ENCODE peak calls at places on chromosomes 1 and 21, in six cellular contexts. C is caudate nucleus; F is CD8-positive, alpha-beta memory T cell; R is GM10248; P is activated gamma-delta T cell treated with Interleukin-2 at 50 U/mL for 16 hours; T is ascending aorta. H is an unnamed sample.
A peak's percentile ranks its signal among the peaks of the same experiment; 100 is the strongest.

GRCh38 chr21:35426897-35427296 is 377.8 kb upstream of the RUNX1 start:
- DNase-seq in T (no peak), R (no peak), C (no peak), P (no peak), F (no peak), H (no peak)

GRCh38 chr1:2321258-2321657 is 70.1 kb downstream of the MORN1 start:
- DNase-seq in P (no peak), C (no peak), R (no peak), T (no peak), F (no peak), H (no peak)

GRCh38 chr21:34890724-34891609 is 158.1 kb downstream of the RUNX1 start:
- DNase-seq in C (no peak), P (no peak), F (no peak), R (no peak), T (no peak), H (no peak)

GRCh38 chr1:56771717-56772116 is 47.5 kb downstream of the FYB2 start:
- DNase-seq in C (no peak), R (no peak), F (no peak), P (no peak), T (no peak), H (no peak)

GRCh38 chr1:151832318-151832984 is 849 bp upstream of the RORC start:
- DNase-seq in T (no peak), F (no peak), R (no peak), C (no peak), P (no peak), H (peak; percentile 90)

GRCh38 chr1:34320081-34320480 is 143.4 kb downstream of the C1orf94 start:
- DNase-seq in C (no peak), R (no peak), T (no peak), P (no peak), F (no peak), H (no peak)

GRCh38 chr1:15848143-15848928 is 829 bp downstream of the SPEN start:
- DNase-seq in T (no peak), C (no peak), P (peak; percentile 40), R (no peak), F (peak; percentile 29), H (peak; percentile 15)

GRCh38 chr1:236568285-236568894 is 35.9 kb downstream of the HEATR1 start:
- DNase-seq in T (no peak), C (no peak), P (no peak), R (no peak), F (no peak), H (no peak)

GRCh38 chr1:7549693-7550161 is 221.4 kb upstream of the VAMP3 start:
- DNase-seq in R (no peak), C (no peak), F (no peak), T (no peak), P (no peak), H (no peak)

GRCh38 chr1:234047113-234047512 is 142.6 kb downstream of the SLC35F3 start:
- DNase-seq in F (no peak), T (no peak), C (no peak), P (no peak), R (no peak), H (no peak)

GRCh38 chr1:214317300-214317699 is 36.3 kb downstream of the SMYD2 start:
- DNase-seq in T (no peak), F (no peak), C (no peak), R (no peak), P (no peak), H (no peak)

GRCh38 chr1:106924360-106924759 is 132.1 kb upstream of the PRMT6 start:
- DNase-seq in P (no peak), C (no peak), T (no peak), R (no peak), F (no peak), H (no peak)

GRCh38 chr1:210372931-210373627 is 44.4 kb downstream of the HHAT start:
- DNase-seq in F (no peak), T (no peak), C (peak; percentile 12), P (no peak), R (no peak), H (no peak)

GRCh38 chr1:77407738-77408375 is 126.0 kb downstream of the AK5 start:
- DNase-seq in P (no peak), T (no peak), R (no peak), C (no peak), F (no peak), H (no peak)

GRCh38 chr1:185719021-185719420 is 15.2 kb upstream of the HMCN1 start:
- DNase-seq in T (no peak), F (no peak), C (no peak), R (no peak), P (no peak), H (no peak)

GRCh38 chr1:53545663-53546408 is 86.6 kb downstream of the DMRTB1 start:
- DNase-seq in R (no peak), F (no peak), T (peak; percentile 2), C (no peak), P (no peak), H (no peak)

GRCh38 chr1:208100906-208101305 is 143.3 kb downstream of the PLXNA2 start:
- DNase-seq in T (no peak), F (no peak), P (no peak), R (no peak), C (no peak), H (no peak)

GRCh38 chr1:6507461-6507911 is 16.0 kb upstream of the PLEKHG5 start:
- DNase-seq in C (no peak), F (no peak), P (no peak), R (no peak), T (no peak), H (no peak)

GRCh38 chr1:151243683-151244216 is 10.8 kb upstream of the PSMD4 start:
- DNase-seq in P (no peak), F (no peak), C (no peak), R (no peak), T (no peak), H (no peak)

GRCh38 chr1:925532-926421 is 2.1 kb downstream of the SAMD11 start:
- DNase-seq in P (no peak), R (no peak), T (no peak), C (no peak), F (no peak), H (no peak)

H was measured in mucosa of gallbladder.